ENCODE peak calls at places on chromosome 20, in five cellular contexts. One of them, this sample, is unnamed.

GRCh38 chr20:4304601-4305000 is 289.2 kb upstream of the RNF24 start:
- DNase-seq in brain microvascular endothelial cell: no peak
- DNase-seq in A673: no peak
- DNase-seq in MM.1S: no peak
- DNase-seq in choroid plexus epithelial cell: no peak
- DNase-seq in this sample: no peak

GRCh38 chr20:12171927-12172581 is 254.4 kb downstream of the BTBD3 start:
- DNase-seq in brain microvascular endothelial cell: peak; percentile 28
- DNase-seq in A673: no peak
- DNase-seq in MM.1S: peak; percentile 89
- DNase-seq in choroid plexus epithelial cell: peak; percentile 87
- DNase-seq in this sample: no peak

GRCh38 chr20:46232575-46232974 is 75.7 kb downstream of the CDH22 start:
- DNase-seq in brain microvascular endothelial cell: no peak
- DNase-seq in A673: no peak
- DNase-seq in MM.1S: no peak
- DNase-seq in choroid plexus epithelial cell: no peak
- DNase-seq in this sample: no peak

GRCh38 chr20:32600681-32601237 is 15.6 kb upstream of the NOL4L start:
- DNase-seq in brain microvascular endothelial cell: no peak
- DNase-seq in A673: no peak
- DNase-seq in MM.1S: no peak
- DNase-seq in choroid plexus epithelial cell: no peak
- DNase-seq in this sample: no peak

GRCh38 chr20:12207875-12208274 is 290.2 kb downstream of the BTBD3 start:
- DNase-seq in brain microvascular endothelial cell: peak; percentile 31
- DNase-seq in A673: peak; percentile 54
- DNase-seq in MM.1S: peak; percentile 46
- DNase-seq in choroid plexus epithelial cell: peak; percentile 73
- DNase-seq in this sample: no peak

GRCh38 chr20:15763344-15763743 is 809.9 kb downstream of the KIF16B start:
- DNase-seq in brain microvascular endothelial cell: peak; percentile 4
- DNase-seq in A673: no peak
- DNase-seq in MM.1S: no peak
- DNase-seq in choroid plexus epithelial cell: peak; percentile 11
- DNase-seq in this sample: no peak

GRCh38 chr20:34268851-34269668 is 27.8 kb downstream of the ASIP start:
- DNase-seq in brain microvascular endothelial cell: no peak
- DNase-seq in A673: peak; percentile 49
- DNase-seq in MM.1S: peak; percentile 47
- DNase-seq in choroid plexus epithelial cell: peak; percentile 48
- DNase-seq in this sample: no peak

GRCh38 chr20:61478094-61478493 is 226.0 kb downstream of the CDH4 start:
- DNase-seq in brain microvascular endothelial cell: no peak
- DNase-seq in A673: no peak
- DNase-seq in MM.1S: no peak
- DNase-seq in choroid plexus epithelial cell: no peak
- DNase-seq in this sample: no peak

GRCh38 chr20:20454850-20455627 is 87.1 kb downstream of the INSM1 start:
- DNase-seq in brain microvascular endothelial cell: no peak
- DNase-seq in A673: no peak
- DNase-seq in MM.1S: no peak
- DNase-seq in choroid plexus epithelial cell: no peak
- DNase-seq in this sample: no peak

GRCh38 chr20:17878912-17879602 is 89.5 kb downstream of the SNX5 start:
- DNase-seq in brain microvascular endothelial cell: no peak
- DNase-seq in A673: peak; percentile 55
- DNase-seq in MM.1S: peak; percentile 41
- DNase-seq in choroid plexus epithelial cell: no peak
- DNase-seq in this sample: no peak

GRCh38 chr20:51713213-51713598 is 55.0 kb downstream of the ATP9A start:
- DNase-seq in brain microvascular endothelial cell: no peak
- DNase-seq in A673: no peak
- DNase-seq in MM.1S: no peak
- DNase-seq in choroid plexus epithelial cell: no peak
- DNase-seq in this sample: no peak

GRCh38 chr20:51711426-51711825 is 56.8 kb downstream of the ATP9A start:
- DNase-seq in brain microvascular endothelial cell: no peak
- DNase-seq in A673: no peak
- DNase-seq in MM.1S: no peak
- DNase-seq in choroid plexus epithelial cell: no peak
- DNase-seq in this sample: no peak

GRCh38 chr20:51712501-51713212 is 55.5 kb downstream of the ATP9A start:
- DNase-seq in brain microvascular endothelial cell: peak; percentile 21
- DNase-seq in A673: peak; percentile 66
- DNase-seq in MM.1S: no peak
- DNase-seq in choroid plexus epithelial cell: peak; percentile 49
- DNase-seq in this sample: no peak

GRCh38 chr20:51715028-51715872 is 52.9 kb downstream of the ATP9A start:
- DNase-seq in brain microvascular endothelial cell: no peak
- DNase-seq in A673: no peak
- DNase-seq in MM.1S: no peak
- DNase-seq in choroid plexus epithelial cell: peak; percentile 11
- DNase-seq in this sample: no peak

DNA sequence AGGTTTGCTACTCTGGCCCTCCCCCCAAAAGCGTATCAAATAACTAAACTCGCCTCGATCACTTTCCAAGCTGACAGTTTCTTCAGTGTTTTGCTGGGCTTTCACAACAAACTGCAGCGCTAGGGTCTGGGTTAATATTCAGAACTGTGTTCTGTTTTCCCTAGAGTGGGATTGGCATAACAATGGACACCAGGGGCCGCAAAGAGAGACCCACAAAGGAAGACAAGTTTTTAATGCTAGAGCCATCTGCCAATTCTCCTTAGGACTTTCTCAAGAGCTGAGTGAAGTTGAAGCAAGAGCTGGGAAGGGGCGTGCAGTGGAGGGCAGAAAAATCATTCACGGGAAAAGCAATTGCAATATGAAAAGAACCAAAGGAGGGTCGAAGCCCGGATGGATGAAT is 57.7 kb downstream of the ATP9A start:
- DNase-seq in brain microvascular endothelial cell: no peak
- DNase-seq in A673: no peak
- DNase-seq in MM.1S: no peak
- DNase-seq in choroid plexus epithelial cell: peak; percentile 8
- DNase-seq in this sample: no peak
- H3K4me3 ChIP-seq in brain microvascular endothelial cell: no peak overlapping the region
- H3K4me3 ChIP-seq in A673: no peak overlapping the region
- H3K4me3 ChIP-seq in MM.1S: no peak overlapping the region
- H3K4me3 ChIP-seq in choroid plexus epithelial cell: no peak overlapping the region
- H3K4me3 ChIP-seq in this sample: no peak overlapping the region

GRCh38 chr20:13613917-13614316 is 24.8 kb downstream of the TASP1 start:
- DNase-seq in brain microvascular endothelial cell: no peak
- DNase-seq in A673: no peak
- DNase-seq in MM.1S: no peak
- DNase-seq in choroid plexus epithelial cell: peak; percentile 70
- DNase-seq in this sample: no peak

GRCh38 chr20:13611726-13612125 is 27.0 kb downstream of the TASP1 start:
- DNase-seq in brain microvascular endothelial cell: no peak
- DNase-seq in A673: no peak
- DNase-seq in MM.1S: no peak
- DNase-seq in choroid plexus epithelial cell: no peak
- DNase-seq in this sample: no peak

DNA sequence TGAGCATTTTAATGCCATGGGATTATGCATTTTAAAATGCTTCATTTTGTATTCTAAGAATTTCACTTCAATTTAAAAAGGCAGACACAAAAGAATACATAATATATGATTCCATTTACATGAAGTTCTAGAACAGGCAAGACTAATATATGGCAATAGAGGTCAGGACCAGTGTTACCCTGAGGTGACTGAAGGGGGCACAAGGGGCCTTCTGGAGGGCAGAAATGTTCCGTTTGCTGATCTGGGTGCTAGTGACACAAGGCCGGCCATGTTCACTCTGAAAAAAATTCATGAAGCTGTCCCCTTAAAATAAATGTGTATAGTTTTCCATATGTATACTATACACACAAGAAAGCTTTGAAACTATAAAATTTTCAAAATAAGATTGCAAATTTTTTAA is 28.5 kb downstream of the TASP1 start:
- DNase-seq in brain microvascular endothelial cell: no peak
- DNase-seq in A673: peak; percentile 37
- DNase-seq in MM.1S: no peak
- DNase-seq in choroid plexus epithelial cell: no peak
- DNase-seq in this sample: no peak
- TF ChIP-seq CTCF in brain microvascular endothelial cell: peak; percentile 9
- TF ChIP-seq CTCF in A673: peak; percentile 45
- TF ChIP-seq CTCF in MM.1S: no peak
- TF ChIP-seq CTCF in choroid plexus epithelial cell: no peak
- TF ChIP-seq CTCF in this sample: peak; percentile 39

GRCh38 chr20:38305541-38305940 is 1.6 kb downstream of the BPI start:
- DNase-seq in brain microvascular endothelial cell: no peak
- DNase-seq in A673: no peak
- DNase-seq in MM.1S: no peak
- DNase-seq in choroid plexus epithelial cell: no peak
- DNase-seq in this sample: no peak
- H3K4me3 ChIP-seq in brain microvascular endothelial cell: no peak overlapping the region
- H3K4me3 ChIP-seq in A673: no peak overlapping the region
- H3K4me3 ChIP-seq in MM.1S: no peak overlapping the region
- H3K4me3 ChIP-seq in choroid plexus epithelial cell: no peak overlapping the region
- H3K4me3 ChIP-seq in this sample: no peak overlapping the region

DNA sequence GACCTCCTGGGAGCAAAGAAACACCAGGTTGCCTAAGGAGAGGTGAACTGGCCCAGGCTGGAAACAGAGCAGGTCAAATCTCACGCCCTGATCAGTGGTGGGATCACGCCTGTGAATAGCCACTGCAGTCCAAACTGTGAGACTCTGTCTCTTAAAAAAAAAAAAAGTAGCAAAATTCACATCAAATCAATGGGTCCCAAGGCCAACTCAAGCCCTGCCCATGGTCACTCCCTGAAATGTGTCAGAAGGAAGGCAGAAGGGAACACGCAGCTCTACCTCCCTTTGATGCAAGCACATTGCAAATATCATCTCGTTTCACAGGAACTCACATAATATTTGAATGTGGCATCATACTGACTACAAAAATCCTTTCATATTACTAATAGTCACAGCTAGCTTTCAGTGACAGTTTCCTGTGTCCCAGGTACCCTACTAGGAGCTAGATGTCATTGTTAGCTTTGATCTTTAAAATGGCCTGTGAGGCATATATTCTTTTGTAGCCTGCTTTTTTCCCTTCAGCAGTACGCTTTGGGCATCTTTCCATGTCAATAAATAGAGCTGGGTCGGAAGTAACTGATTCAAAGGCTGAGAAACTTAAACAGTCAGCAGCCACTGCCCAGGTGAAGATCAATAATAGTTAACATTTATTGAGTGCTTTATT is 14.4 kb upstream of the TTPAL start:
- DNase-seq in brain microvascular endothelial cell: no peak
- DNase-seq in A673: no peak
- DNase-seq in MM.1S: no peak
- DNase-seq in choroid plexus epithelial cell: no peak
- DNase-seq in this sample: no peak
- TF ChIP-seq CTCF in brain microvascular endothelial cell: no peak
- TF ChIP-seq CTCF in A673: peak; percentile 30
- TF ChIP-seq CTCF in MM.1S: no peak
- TF ChIP-seq CTCF in choroid plexus epithelial cell: no peak
- TF ChIP-seq CTCF in this sample: no peak

GRCh38 chr20:63497946-63498935 is 642 bp downstream of the EEF1A2 start:
- DNase-seq in brain microvascular endothelial cell: peak; percentile 13
- DNase-seq in A673: no peak
- DNase-seq in MM.1S: no peak
- DNase-seq in choroid plexus epithelial cell: no peak
- DNase-seq in this sample: no peak

GRCh38 chr20:63500902-63501817 is 2.3 kb upstream of the EEF1A2 start:
- DNase-seq in brain microvascular endothelial cell: no peak
- DNase-seq in A673: no peak
- DNase-seq in MM.1S: no peak
- DNase-seq in choroid plexus epithelial cell: no peak
- DNase-seq in this sample: no peak

GRCh38 chr20:63500151-63500901 is 1.4 kb upstream of the EEF1A2 start:
- DNase-seq in brain microvascular endothelial cell: no peak
- DNase-seq in A673: no peak
- DNase-seq in MM.1S: no peak
- DNase-seq in choroid plexus epithelial cell: no peak
- DNase-seq in this sample: no peak

GRCh38 chr20:63498950-63499332 is at the start of gene EEF1A2:
- DNase-seq in brain microvascular endothelial cell: no peak
- DNase-seq in A673: peak; percentile 30
- DNase-seq in MM.1S: no peak
- DNase-seq in choroid plexus epithelial cell: no peak
- DNase-seq in this sample: no peak

GRCh38 chr20:63499333-63499969 is 568 bp upstream of the EEF1A2 start:
- DNase-seq in brain microvascular endothelial cell: no peak
- DNase-seq in A673: no peak
- DNase-seq in MM.1S: no peak
- DNase-seq in choroid plexus epithelial cell: no peak
- DNase-seq in this sample: no peak
- H3K4me3 ChIP-seq in brain microvascular endothelial cell: no peak overlapping the region
- H3K4me3 ChIP-seq in A673: peak overlapping the region; percentile 46
- H3K4me3 ChIP-seq in MM.1S: no peak overlapping the region
- H3K4me3 ChIP-seq in choroid plexus epithelial cell: no peak overlapping the region
- H3K4me3 ChIP-seq in this sample: no peak overlapping the region

GRCh38 chr20:36745234-36745926 is 510 bp downstream of the NDRG3 start:
- DNase-seq in brain microvascular endothelial cell: peak; percentile 0
- DNase-seq in A673: peak; percentile 47
- DNase-seq in MM.1S: peak; percentile 33
- DNase-seq in choroid plexus epithelial cell: peak; percentile 16
- DNase-seq in this sample: no peak

GRCh38 chr20:36742558-36742957 is 3.3 kb downstream of the NDRG3 start:
- DNase-seq in brain microvascular endothelial cell: no peak
- DNase-seq in A673: no peak
- DNase-seq in MM.1S: no peak
- DNase-seq in choroid plexus epithelial cell: no peak
- DNase-seq in this sample: no peak

GRCh38 chr20:36744243-36744642 is 1.6 kb downstream of the NDRG3 start:
- DNase-seq in brain microvascular endothelial cell: no peak
- DNase-seq in A673: no peak
- DNase-seq in MM.1S: no peak
- DNase-seq in choroid plexus epithelial cell: no peak
- DNase-seq in this sample: no peak

GRCh38 chr20:36744764-36745191 is 1.1 kb downstream of the NDRG3 start:
- DNase-seq in brain microvascular endothelial cell: peak; percentile 5
- DNase-seq in A673: no peak
- DNase-seq in MM.1S: no peak
- DNase-seq in choroid plexus epithelial cell: no peak
- DNase-seq in this sample: no peak

GRCh38 chr20:36745927-36746659 is at the start of gene NDRG3:
- DNase-seq in brain microvascular endothelial cell: peak; percentile 89
- DNase-seq in A673: peak; percentile 97
- DNase-seq in MM.1S: peak; percentile 95
- DNase-seq in choroid plexus epithelial cell: peak; percentile 95
- DNase-seq in this sample: peak; percentile 81
- TF ChIP-seq CTCF in brain microvascular endothelial cell: no peak
- TF ChIP-seq CTCF in A673: no peak
- TF ChIP-seq CTCF in MM.1S: no peak
- TF ChIP-seq CTCF in choroid plexus epithelial cell: no peak
- TF ChIP-seq CTCF in this sample: peak; percentile 16

This sample was measured in GM12864.